ENCODE peak calls at places on chromosomes 2 and 18, in five cellular contexts. One of them, this sample, is unnamed.

GRCh38 chr2:105618351-105618659 is 126.4 kb upstream of the NCK2 start:
- DNase-seq in fibroblast of pulmonary artery: no peak
- DNase-seq in left ventricle myocardium inferior: no peak
- DNase-seq in fibroblast of villous mesenchyme: no peak
- DNase-seq in cardiac fibroblast: no peak
- DNase-seq in this sample: no peak

GRCh38 chr2:138274421-138275291 is 226.9 kb upstream of the SPOPL start:
- DNase-seq in fibroblast of pulmonary artery: no peak
- DNase-seq in left ventricle myocardium inferior: no peak
- DNase-seq in fibroblast of villous mesenchyme: peak
- DNase-seq in cardiac fibroblast: peak
- DNase-seq in this sample: peak

GRCh38 chr2:152198499-152198898 is 22.9 kb upstream of the STAM2 start:
- DNase-seq in fibroblast of pulmonary artery: no peak
- DNase-seq in left ventricle myocardium inferior: no peak
- DNase-seq in fibroblast of villous mesenchyme: no peak
- DNase-seq in cardiac fibroblast: no peak
- DNase-seq in this sample: no peak

GRCh38 chr2:219627105-219628100 is at the start of gene SLC4A3:
- DNase-seq in fibroblast of pulmonary artery: peak
- DNase-seq in left ventricle myocardium inferior: no peak
- DNase-seq in fibroblast of villous mesenchyme: peak
- DNase-seq in cardiac fibroblast: peak
- DNase-seq in this sample: peak

GRCh38 chr2:226793615-226794014 is 6.0 kb downstream of the IRS1 start:
- DNase-seq in fibroblast of pulmonary artery: no peak
- DNase-seq in left ventricle myocardium inferior: no peak
- DNase-seq in fibroblast of villous mesenchyme: peak
- DNase-seq in cardiac fibroblast: peak
- DNase-seq in this sample: peak

GRCh38 chr2:84894131-84894586 is 11.3 kb upstream of the TMSB10 start:
- DNase-seq in fibroblast of pulmonary artery: no peak
- DNase-seq in left ventricle myocardium inferior: no peak
- DNase-seq in fibroblast of villous mesenchyme: no peak
- DNase-seq in cardiac fibroblast: no peak
- DNase-seq in this sample: no peak

GRCh38 chr2:54610700-54611099 is 112.8 kb upstream of the EML6 start:
- DNase-seq in fibroblast of pulmonary artery: no peak
- DNase-seq in left ventricle myocardium inferior: no peak
- DNase-seq in fibroblast of villous mesenchyme: no peak
- DNase-seq in cardiac fibroblast: peak
- DNase-seq in this sample: no peak

GRCh38 chr18:75456277-75456676 is 28.8 kb upstream of the SMIM21 start:
- DNase-seq in fibroblast of pulmonary artery: no peak
- DNase-seq in left ventricle myocardium inferior: no peak
- DNase-seq in fibroblast of villous mesenchyme: peak
- DNase-seq in cardiac fibroblast: no peak
- DNase-seq in this sample: peak

GRCh38 chr2:71814885-71815284 is 332.8 kb downstream of the CYP26B1 start:
- DNase-seq in fibroblast of pulmonary artery: no peak
- DNase-seq in left ventricle myocardium inferior: no peak
- DNase-seq in fibroblast of villous mesenchyme: no peak
- DNase-seq in cardiac fibroblast: no peak
- DNase-seq in this sample: no peak

GRCh38 chr2:60819155-60819862 is 62.1 kb upstream of the REL start:
- DNase-seq in fibroblast of pulmonary artery: no peak
- DNase-seq in left ventricle myocardium inferior: no peak
- DNase-seq in fibroblast of villous mesenchyme: no peak
- DNase-seq in cardiac fibroblast: no peak
- DNase-seq in this sample: no peak

GRCh38 chr18:24546304-24546703 is 85.9 kb downstream of the HRH4 start:
- DNase-seq in fibroblast of pulmonary artery: peak
- DNase-seq in left ventricle myocardium inferior: no peak
- DNase-seq in fibroblast of villous mesenchyme: peak
- DNase-seq in cardiac fibroblast: peak
- DNase-seq in this sample: peak

GRCh38 chr2:198662916-198663315 is 794.8 kb downstream of the SATB2 start:
- DNase-seq in fibroblast of pulmonary artery: no peak
- DNase-seq in left ventricle myocardium inferior: no peak
- DNase-seq in fibroblast of villous mesenchyme: no peak
- DNase-seq in cardiac fibroblast: no peak
- DNase-seq in this sample: no peak

GRCh38 chr18:5237083-5237722 is 40.1 kb upstream of the AKAIN1 start:
- DNase-seq in fibroblast of pulmonary artery: peak
- DNase-seq in left ventricle myocardium inferior: peak
- DNase-seq in fibroblast of villous mesenchyme: no peak
- DNase-seq in cardiac fibroblast: no peak
- DNase-seq in this sample: peak

GRCh38 chr2:124327293-124327692 is 302.2 kb downstream of the CNTNAP5 start:
- DNase-seq in fibroblast of pulmonary artery: no peak
- DNase-seq in left ventricle myocardium inferior: no peak
- DNase-seq in fibroblast of villous mesenchyme: no peak
- DNase-seq in cardiac fibroblast: no peak
- DNase-seq in this sample: no peak

GRCh38 chr2:238379096-238379810 is 47.5 kb upstream of the ASB1 start:
- DNase-seq in fibroblast of pulmonary artery: peak
- DNase-seq in left ventricle myocardium inferior: no peak
- DNase-seq in fibroblast of villous mesenchyme: peak
- DNase-seq in cardiac fibroblast: peak
- DNase-seq in this sample: peak

GRCh38 chr2:86201951-86202692 is 2.9 kb downstream of the MRPL35 start:
- DNase-seq in fibroblast of pulmonary artery: peak
- DNase-seq in left ventricle myocardium inferior: no peak
- DNase-seq in fibroblast of villous mesenchyme: peak
- DNase-seq in cardiac fibroblast: no peak
- DNase-seq in this sample: peak

GRCh38 chr2:173049732-173050314 is 25.8 kb upstream of the MAP3K20 start:
- DNase-seq in fibroblast of pulmonary artery: no peak
- DNase-seq in left ventricle myocardium inferior: no peak
- DNase-seq in fibroblast of villous mesenchyme: peak
- DNase-seq in cardiac fibroblast: no peak
- DNase-seq in this sample: no peak

GRCh38 chr18:79572848-79573451 is 106.7 kb upstream of the CTDP1 start:
- DNase-seq in fibroblast of pulmonary artery: no peak
- DNase-seq in left ventricle myocardium inferior: no peak
- DNase-seq in fibroblast of villous mesenchyme: no peak
- DNase-seq in cardiac fibroblast: no peak
- DNase-seq in this sample: no peak

GRCh38 chr2:218849721-218850120 is 9.9 kb upstream of the WNT6 start:
- DNase-seq in fibroblast of pulmonary artery: no peak
- DNase-seq in left ventricle myocardium inferior: no peak
- DNase-seq in fibroblast of villous mesenchyme: no peak
- DNase-seq in cardiac fibroblast: peak
- DNase-seq in this sample: no peak

GRCh38 chr2:237687666-237688065 is 60.3 kb downstream of the LRRFIP1 start:
- DNase-seq in fibroblast of pulmonary artery: peak
- DNase-seq in left ventricle myocardium inferior: peak
- DNase-seq in fibroblast of villous mesenchyme: peak
- DNase-seq in cardiac fibroblast: peak
- DNase-seq in this sample: peak

GRCh38 chr2:217471329-217471728 is 531.5 kb downstream of the TNS1 start:
- DNase-seq in fibroblast of pulmonary artery: peak
- DNase-seq in left ventricle myocardium inferior: no peak
- DNase-seq in fibroblast of villous mesenchyme: no peak
- DNase-seq in cardiac fibroblast: peak
- DNase-seq in this sample: peak

GRCh38 chr2:37226863-37227262 is 4.5 kb downstream of the CEBPZ start:
- DNase-seq in fibroblast of pulmonary artery: no peak
- DNase-seq in left ventricle myocardium inferior: no peak
- DNase-seq in fibroblast of villous mesenchyme: no peak
- DNase-seq in cardiac fibroblast: no peak
- DNase-seq in this sample: no peak

GRCh38 chr2:216006164-216006663 is 7.1 kb downstream of the MREG start:
- DNase-seq in fibroblast of pulmonary artery: peak
- DNase-seq in left ventricle myocardium inferior: no peak
- DNase-seq in fibroblast of villous mesenchyme: peak
- DNase-seq in cardiac fibroblast: peak
- DNase-seq in this sample: no peak

GRCh38 chr2:54161660-54162059 is 46.2 kb downstream of the ACYP2 start:
- DNase-seq in fibroblast of pulmonary artery: no peak
- DNase-seq in left ventricle myocardium inferior: no peak
- DNase-seq in fibroblast of villous mesenchyme: peak
- DNase-seq in cardiac fibroblast: peak
- DNase-seq in this sample: peak

GRCh38 chr2:80168801-80169200 is 135.8 kb downstream of the LRRTM1 start:
- DNase-seq in fibroblast of pulmonary artery: no peak
- DNase-seq in left ventricle myocardium inferior: no peak
- DNase-seq in fibroblast of villous mesenchyme: no peak
- DNase-seq in cardiac fibroblast: no peak
- DNase-seq in this sample: no peak

DNA sequence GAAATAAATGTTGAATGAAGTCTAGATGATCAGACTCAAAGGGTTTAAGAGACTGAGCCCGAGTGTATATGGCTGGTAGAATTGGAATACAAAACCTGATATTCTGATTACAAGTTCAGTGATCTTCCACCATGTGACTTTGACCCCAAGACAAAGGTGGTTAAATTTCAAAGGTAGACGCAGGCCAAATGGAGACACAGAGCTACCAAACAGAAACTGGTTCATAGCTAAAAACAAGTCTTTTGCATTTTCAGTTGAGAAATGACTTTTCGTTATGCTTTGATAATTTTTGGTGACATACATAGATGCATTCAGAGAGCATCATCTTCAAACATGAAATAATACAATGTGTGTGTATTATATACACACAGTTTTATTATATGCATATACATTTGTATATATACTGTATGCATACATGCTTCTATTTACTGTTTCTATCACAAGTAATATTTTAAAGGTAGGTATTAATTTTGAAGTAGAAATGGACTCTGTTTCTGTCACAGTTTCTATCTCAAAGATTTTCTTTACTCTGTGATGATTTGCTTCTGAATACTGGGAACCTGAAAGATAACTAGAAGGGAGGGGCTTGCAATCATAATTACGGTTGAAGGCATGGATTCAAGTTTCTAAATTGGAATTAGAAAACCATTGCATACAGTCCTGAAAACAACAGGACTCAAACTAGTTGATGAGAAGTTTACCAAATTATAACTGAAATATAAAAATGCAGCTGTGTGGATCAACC is 142.3 kb downstream of the ABCA12 start:
- DNase-seq in fibroblast of pulmonary artery: no peak
- DNase-seq in left ventricle myocardium inferior: no peak
- DNase-seq in fibroblast of villous mesenchyme: no peak
- DNase-seq in cardiac fibroblast: no peak
- DNase-seq in this sample: no peak
- H3K4me3 ChIP-seq in fibroblast of pulmonary artery: no peak
- H3K4me3 ChIP-seq in left ventricle myocardium inferior: no peak
- H3K4me3 ChIP-seq in fibroblast of villous mesenchyme: no peak
- H3K4me3 ChIP-seq in cardiac fibroblast: no peak
- H3K4me3 ChIP-seq in this sample: no peak

DNA sequence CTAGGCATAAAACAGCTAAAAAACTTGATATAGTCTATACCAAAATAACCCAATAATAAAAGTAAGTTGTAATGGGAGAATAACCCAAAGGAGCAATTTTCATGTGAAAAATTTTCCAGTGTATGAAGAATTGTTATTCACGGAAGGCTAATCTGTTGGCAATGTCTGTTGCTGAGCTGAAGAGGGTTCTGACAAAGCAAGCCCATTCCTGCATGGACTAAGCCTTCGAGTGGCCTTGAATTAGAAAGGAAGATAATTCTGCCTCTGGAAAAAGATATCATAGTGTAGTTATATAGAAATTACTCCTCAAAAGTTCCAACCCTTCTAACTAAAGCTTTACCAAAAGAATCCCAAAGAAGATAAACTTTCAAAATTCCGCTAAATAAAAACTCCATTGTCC is 101.5 kb downstream of the MAP2 start:
- DNase-seq in fibroblast of pulmonary artery: peak
- DNase-seq in left ventricle myocardium inferior: no peak
- DNase-seq in fibroblast of villous mesenchyme: no peak
- DNase-seq in cardiac fibroblast: peak
- DNase-seq in this sample: peak
- H3K4me3 ChIP-seq in fibroblast of pulmonary artery: peak
- H3K4me3 ChIP-seq in left ventricle myocardium inferior: peak
- H3K4me3 ChIP-seq in fibroblast of villous mesenchyme: no peak
- H3K4me3 ChIP-seq in cardiac fibroblast: no peak
- H3K4me3 ChIP-seq in this sample: no peak

GRCh38 chr2:156196031-156196430 is 136.5 kb downstream of the NR4A2 start:
- DNase-seq in fibroblast of pulmonary artery: no peak
- DNase-seq in left ventricle myocardium inferior: no peak
- DNase-seq in fibroblast of villous mesenchyme: no peak
- DNase-seq in cardiac fibroblast: no peak
- DNase-seq in this sample: no peak
- H3K4me3 ChIP-seq in fibroblast of pulmonary artery: no peak
- H3K4me3 ChIP-seq in left ventricle myocardium inferior: no peak
- H3K4me3 ChIP-seq in fibroblast of villous mesenchyme: no peak
- H3K4me3 ChIP-seq in cardiac fibroblast: no peak
- H3K4me3 ChIP-seq in this sample: no peak

GRCh38 chr2:176136375-176137248 is 7.1 kb downstream of the HOXD8 start:
- DNase-seq in fibroblast of pulmonary artery: no peak
- DNase-seq in left ventricle myocardium inferior: no peak
- DNase-seq in fibroblast of villous mesenchyme: peak
- DNase-seq in cardiac fibroblast: no peak
- DNase-seq in this sample: no peak
- H3K4me3 ChIP-seq in fibroblast of pulmonary artery: peak
- H3K4me3 ChIP-seq in left ventricle myocardium inferior: peak
- H3K4me3 ChIP-seq in fibroblast of villous mesenchyme: peak
- H3K4me3 ChIP-seq in cardiac fibroblast: peak
- H3K4me3 ChIP-seq in this sample: no peak

GRCh38 chr2:168712053-168712452 is 90.4 kb upstream of the NOSTRIN start:
- DNase-seq in fibroblast of pulmonary artery: no peak
- DNase-seq in left ventricle myocardium inferior: no peak
- DNase-seq in fibroblast of villous mesenchyme: peak
- DNase-seq in cardiac fibroblast: no peak
- DNase-seq in this sample: peak
- H3K4me3 ChIP-seq in fibroblast of pulmonary artery: no peak
- H3K4me3 ChIP-seq in left ventricle myocardium inferior: no peak
- H3K4me3 ChIP-seq in fibroblast of villous mesenchyme: no peak
- H3K4me3 ChIP-seq in cardiac fibroblast: no peak
- H3K4me3 ChIP-seq in this sample: no peak

DNA sequence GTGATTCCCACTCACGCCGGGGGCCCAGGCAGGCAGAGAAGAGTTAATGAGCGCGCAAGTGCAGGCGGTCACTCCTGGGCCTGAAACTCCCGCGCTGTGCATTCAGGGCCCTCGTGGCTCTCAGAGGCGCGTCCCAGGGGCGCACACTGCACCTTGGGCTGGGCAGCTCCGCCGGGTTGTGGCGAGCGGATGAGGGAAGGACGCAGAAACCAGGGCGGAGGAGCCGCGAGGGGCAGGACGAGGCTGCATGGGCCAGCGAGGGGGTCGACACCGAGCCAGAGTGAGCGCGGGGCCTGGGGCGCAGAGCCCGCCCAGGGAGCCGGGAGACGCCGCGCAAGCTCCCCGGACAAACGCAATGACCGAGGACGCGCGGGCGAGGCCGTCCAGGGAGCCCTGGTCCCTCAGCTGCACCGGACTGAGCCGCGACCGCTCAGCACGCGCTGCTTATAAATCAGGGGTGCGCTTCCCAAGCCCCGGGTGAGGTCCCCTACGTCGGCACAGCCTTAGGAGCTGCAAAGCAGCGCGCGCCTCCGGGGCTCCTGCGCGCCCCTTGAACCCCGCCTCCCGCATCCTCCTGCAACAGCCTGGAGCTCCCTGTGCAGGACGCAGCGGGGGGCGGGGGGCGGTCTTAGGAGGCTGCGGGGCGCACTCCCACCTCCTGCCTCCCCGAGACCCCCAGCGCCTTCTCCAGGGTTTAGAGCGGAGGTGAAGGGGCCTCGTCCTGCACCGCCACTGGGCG is 180.2 kb upstream of the ALKAL2 start:
- DNase-seq in fibroblast of pulmonary artery: no peak
- DNase-seq in left ventricle myocardium inferior: no peak
- DNase-seq in fibroblast of villous mesenchyme: no peak
- DNase-seq in cardiac fibroblast: no peak
- DNase-seq in this sample: no peak
- H3K4me3 ChIP-seq in fibroblast of pulmonary artery: no peak
- H3K4me3 ChIP-seq in left ventricle myocardium inferior: no peak
- H3K4me3 ChIP-seq in fibroblast of villous mesenchyme: no peak
- H3K4me3 ChIP-seq in cardiac fibroblast: no peak
- H3K4me3 ChIP-seq in this sample: no peak

This sample was measured in choroid plexus epithelial cell.